ENCODE peak calls at places on chromosomes 4 and X, in four cellular contexts. O is SW480, Q is EH, K is H7. C is an unnamed sample.

GRCh38 chr4:106385853-106386393 is 17.3 kb upstream of the GIMD1 start:
- DNase-seq in O (no peak), Q (no peak), K (no peak), C (no peak)

GRCh38 chrX:3713225-3713936 is at the start of gene PRKX:
- DNase-seq in O (peak), Q (peak), K (peak), C (peak)

GRCh38 chr4:56613101-56613862 is 67.8 kb downstream of the HOPX start:
- DNase-seq in O (peak), Q (peak), K (no peak), C (peak)

GRCh38 chr4:185011408-185011807 is 6.9 kb upstream of the HELT start:
- DNase-seq in O (peak), Q (peak), K (peak), C (no peak)

GRCh38 chr4:106019771-106020170 is 124.5 kb downstream of the NPNT start:
- DNase-seq in O (no peak), Q (peak), K (no peak), C (no peak)

GRCh38 chrX:97563531-97564133 is 679.9 kb downstream of the RPA4 start:
- DNase-seq in O (peak), Q (peak), K (no peak), C (peak)

GRCh38 chr4:993111-994029 is at the start of gene SLC26A1:
- DNase-seq in O (peak), Q (no peak), K (no peak), C (no peak)

GRCh38 chrX:3268804-3269203 is 77.6 kb downstream of the MXRA5 start:
- DNase-seq in O (no peak), Q (peak), K (no peak), C (no peak)

GRCh38 chrX:8504451-8504850 is 39.8 kb downstream of the VCX3B start:
- DNase-seq in O (no peak), Q (no peak), K (no peak), C (no peak)

GRCh38 chr4:94603170-94603747 is 151.5 kb downstream of the PDLIM5 start:
- DNase-seq in O (no peak), Q (peak), K (no peak), C (peak)

GRCh38 chr4:123749408-123749807 is 352.8 kb downstream of the SPRY1 start:
- DNase-seq in O (no peak), Q (no peak), K (no peak), C (no peak)

GRCh38 chr4:182145360-182145905 is 97.8 kb upstream of the TENM3 start:
- DNase-seq in O (peak), Q (no peak), K (no peak), C (no peak)

GRCh38 chrX:20311505-20311904 is 44.8 kb upstream of the RPS6KA3 start:
- DNase-seq in O (no peak), Q (no peak), K (no peak), C (no peak)

GRCh38 chrX:3717742-3718420 is 4.4 kb upstream of the PRKX start:
- DNase-seq in O (peak), Q (peak), K (no peak), C (no peak)

GRCh38 chrX:152912121-152912520 is 14.3 kb downstream of the ZNF185 start:
- DNase-seq in O (no peak), Q (no peak), K (peak), C (no peak)

GRCh38 chr4:84681488-84682274 is 98.8 kb downstream of the CDS1 start:
- DNase-seq in O (peak), Q (peak), K (no peak), C (no peak)